ENCODE peak calls at places on chromosomes 11 and 22, in ten cellular contexts. L is stimulated activated CD8-positive, alpha-beta memory T cell treated with anti-CD3 and anti-CD28 coated beads, Interleukin-15, amount 100 ng/mL, for 4 hours; J is EL; K is stimulated activated CD4-positive, alpha-beta T cell treated with anti-CD3 and anti-CD28 coated beads, Interleukin-2, amount 100 ng/mL, for 48 hours; Q is Jurkat, Clone E6-1; R is activated effector memory CD4-positive, alpha-beta T cell treated with anti-CD3 and anti-CD28 coated beads, Interleukin-2, amount 50 U/mL, for 16 hours; N is erythroblast; X is PC-3; Y is cardiac fibroblast; B is NCI-H510A. Z is an unnamed sample.

GRCh38 chr22:27111796-27112195 is 454.4 kb downstream of the MIAT start:
- DNase-seq in X (no peak), L (no peak), N (no peak), R (no peak), J (no peak), Q (no peak), Y (no peak), B (no peak), K (no peak), Z (no peak)

GRCh38 chr11:109750964-109751363 is 329.0 kb downstream of the C11orf87 start:
- DNase-seq in Q (no peak), X (no peak), N (no peak), K (no peak), Y (no peak), J (no peak), R (no peak), B (no peak), L (no peak), Z (no peak)

GRCh38 chr11:118883368-118884071 is at the start of gene CXCR5:
- DNase-seq in X (no peak), R (peak; percentile 84), Q (no peak), Y (no peak), J (no peak), B (peak; percentile 61), K (no peak), N (no peak), L (no peak), Z (no peak)

GRCh38 chr11:8671651-8672062 is 10.8 kb downstream of the TRIM66 start:
- DNase-seq in L (no peak), Q (peak; percentile 67), R (no peak), Y (peak; percentile 85), B (no peak), N (no peak), K (no peak), X (no peak), J (peak; percentile 78), Z (no peak)

GRCh38 chr11:102763440-102763839 is 17.0 kb downstream of the MMP10 start:
- DNase-seq in Q (no peak), X (peak; percentile 68), B (no peak), N (no peak), R (no peak), Y (no peak), K (no peak), L (no peak), J (peak; percentile 32), Z (no peak)

GRCh38 chr22:46250035-46250782 is at the start of gene CDPF1:
- DNase-seq in K (peak; percentile 85), X (peak; percentile 82), R (peak; percentile 97), N (peak; percentile 92), Q (peak; percentile 89), Y (peak; percentile 84), J (peak; percentile 91), B (peak; percentile 51), L (peak; percentile 79), Z (peak; percentile 97)

GRCh38 chr11:110251837-110252236 is 44.6 kb downstream of the RDX start:
- DNase-seq in Y (peak; percentile 67), K (no peak), X (peak; percentile 99), Q (no peak), R (no peak), N (peak; percentile 21), B (no peak), L (no peak), J (peak; percentile 56), Z (peak; percentile 17)

GRCh38 chr11:69263736-69264052 is 30.3 kb upstream of the MYEOV start:
- DNase-seq in Q (no peak), R (no peak), N (no peak), L (no peak), B (no peak), X (no peak), J (no peak), K (no peak), Y (no peak), Z (no peak)